ENCODE peak calls at places on chromosomes 13 and 19, in ten cellular contexts. W is left ventricle myocardium inferior; P is stimulated activated CD4-positive, alpha-beta T cell treated with anti-CD3 and anti-CD28 coated beads, Interleukin-15, amount 100 ng/mL, for 1 hour; C is NCI-H1105; H is body of pancreas; G is left cardiac atrium; Z is activated naive CD4-positive, alpha-beta T cell; V is foreskin fibroblast; A is M059J; Y is activated T-cell treated with anti-CD3 and anti-CD28 coated beads for 48 hours. B is an unnamed sample.

GRCh38 chr19:46678110-46678732 is 17.2 kb upstream of the DACT3 start:
- DNase-seq in W (no peak), P (peak; percentile 48), C (no peak), H (peak; percentile 18), G (peak; percentile 40), Z (no peak), V (no peak), A (no peak), Y (peak; percentile 63), B (peak; percentile 21)

GRCh38 chr13:113129921-113130750 is 7.5 kb downstream of the F10 start:
- DNase-seq in W (no peak), P (no peak), C (no peak), H (no peak), G (peak; percentile 66), Z (no peak), V (no peak), A (no peak), Y (no peak), B (no peak)

GRCh38 chr19:12065100-12065538 is 588 bp downstream of the ZNF844 start:
- DNase-seq in W (peak; percentile 22), P (peak; percentile 5), C (no peak), H (no peak), G (peak; percentile 32), Z (peak; percentile 28), V (peak; percentile 21), A (peak; percentile 55), Y (no peak), B (no peak)

GRCh38 chr13:21637296-21637695 is 33.3 kb upstream of the MICU2 start:
- DNase-seq in W (no peak), P (no peak), C (peak; percentile 76), H (peak; percentile 12), G (peak; percentile 29), Z (no peak), V (no peak), A (peak; percentile 88), Y (peak; percentile 17), B (peak; percentile 68)

GRCh38 chr19:19204181-19204580 is 967 bp upstream of the NR2C2AP start:
- DNase-seq in W (no peak), P (no peak), C (no peak), H (no peak), G (no peak), Z (no peak), V (no peak), A (no peak), Y (no peak), B (no peak)

GRCh38 chr19:5484398-5485285 is 29.4 kb downstream of the ZNRF4 start:
- DNase-seq in W (no peak), P (no peak), C (no peak), H (peak; percentile 57), G (no peak), Z (no peak), V (no peak), A (peak; percentile 36), Y (no peak), B (no peak)

GRCh38 chr13:113076681-113077401 is 28.8 kb upstream of the F7 start:
- DNase-seq in W (no peak), P (no peak), C (no peak), H (no peak), G (peak; percentile 16), Z (no peak), V (no peak), A (no peak), Y (no peak), B (no peak)

GRCh38 chr19:18507021-18507726 is 14.7 kb downstream of the ELL start:
- DNase-seq in W (peak; percentile 65), P (no peak), C (no peak), H (no peak), G (peak; percentile 53), Z (no peak), V (no peak), A (peak; percentile 69), Y (no peak), B (peak; percentile 39)

GRCh38 chr13:46185634-46186033 is 3.7 kb upstream of the LCP1 start:
- DNase-seq in W (no peak), P (no peak), C (no peak), H (no peak), G (no peak), Z (no peak), V (no peak), A (no peak), Y (no peak), B (no peak)

GRCh38 chr13:77697208-77698103 is at the start of gene SLAIN1:
- DNase-seq in W (peak; percentile 81), P (peak; percentile 71), C (peak; percentile 77), H (peak; percentile 87), G (peak; percentile 88), Z (peak; percentile 55), V (peak; percentile 2), A (peak; percentile 4), Y (peak; percentile 77), B (peak; percentile 64)

GRCh38 chr13:39347926-39348901 is 254.8 kb downstream of the LHFPL6 start:
- DNase-seq in W (peak; percentile 63), P (no peak), C (no peak), H (no peak), G (peak; percentile 42), Z (no peak), V (no peak), A (no peak), Y (no peak), B (no peak)

GRCh38 chr13:26254583-26255102 is 714 bp downstream of the CDK8 start:
- DNase-seq in W (peak; percentile 46), P (peak; percentile 23), C (no peak), H (peak; percentile 65), G (peak; percentile 58), Z (peak; percentile 6), V (peak; percentile 14), A (peak; percentile 61), Y (peak; percentile 33), B (peak; percentile 66)

GRCh38 chr13:91123456-91124127 is 223.9 kb upstream of the MIR17HG start:
- DNase-seq in W (no peak), P (no peak), C (no peak), H (no peak), G (no peak), Z (no peak), V (no peak), A (no peak), Y (no peak), B (peak; percentile 49)

GRCh38 chr13:108985166-108985565 is 355.8 kb downstream of the MYO16 start:
- DNase-seq in W (no peak), P (no peak), C (no peak), H (no peak), G (no peak), Z (no peak), V (no peak), A (peak; percentile 24), Y (no peak), B (no peak)

GRCh38 chr19:2652504-2653099 is 49.9 kb downstream of the GNG7 start:
- DNase-seq in W (no peak), P (no peak), C (no peak), H (no peak), G (no peak), Z (no peak), V (no peak), A (no peak), Y (no peak), B (no peak)

GRCh38 chr13:75907044-75907443 is 270.9 kb downstream of the LMO7 start:
- DNase-seq in W (no peak), P (no peak), C (no peak), H (no peak), G (no peak), Z (no peak), V (no peak), A (no peak), Y (no peak), B (no peak)

GRCh38 chr13:77545626-77546412 is 10.3 kb downstream of the SCEL start:
- DNase-seq in W (no peak), P (no peak), C (no peak), H (no peak), G (no peak), Z (no peak), V (no peak), A (no peak), Y (no peak), B (no peak)

GRCh38 chr13:19266979-19267378 is 85.4 kb upstream of the TUBA3C start:
- DNase-seq in W (no peak), P (no peak), C (no peak), H (no peak), G (no peak), Z (no peak), V (no peak), A (no peak), Y (no peak), B (peak; percentile 72)

GRCh38 chr13:27637289-27637626 is 15.6 kb downstream of the POLR1D start:
- DNase-seq in W (no peak), P (no peak), C (no peak), H (no peak), G (no peak), Z (no peak), V (no peak), A (no peak), Y (no peak), B (no peak)

GRCh38 chr13:18212873-18213272 is 968.8 kb downstream of the TUBA3C start:
- DNase-seq in W (no peak), P (no peak), C (no peak), H (peak; percentile 20), G (no peak), Z (no peak), V (peak; percentile 0), A (no peak), Y (no peak), B (peak; percentile 42)

GRCh38 chr19:46984077-46985010 is 35.3 kb upstream of the NPAS1 start:
- DNase-seq in W (peak; percentile 61), P (no peak), C (peak; percentile 75), H (no peak), G (no peak), Z (no peak), V (peak; percentile 81), A (peak; percentile 78), Y (no peak), B (no peak)

GRCh38 chr13:109385161-109385560 is 401.2 kb downstream of the IRS2 start:
- DNase-seq in W (no peak), P (no peak), C (no peak), H (no peak), G (no peak), Z (no peak), V (peak; percentile 38), A (peak; percentile 84), Y (no peak), B (no peak)

GRCh38 chr13:35530147-35530546 is 53.7 kb upstream of the MAB21L1 start:
- DNase-seq in W (peak; percentile 20), P (no peak), C (no peak), H (no peak), G (peak; percentile 37), Z (no peak), V (no peak), A (no peak), Y (no peak), B (no peak)

GRCh38 chr19:11399667-11400066 is 15.6 kb upstream of the EPOR start:
- DNase-seq in W (no peak), P (no peak), C (no peak), H (no peak), G (no peak), Z (no peak), V (no peak), A (no peak), Y (no peak), B (no peak)

GRCh38 chr13:104473936-104474335 is 1407.7 kb upstream of the SLC10A2 start:
- DNase-seq in W (no peak), P (no peak), C (no peak), H (no peak), G (no peak), Z (no peak), V (no peak), A (no peak), Y (no peak), B (no peak)

GRCh38 chr13:113658836-113659235 is 838 bp upstream of the ATP4B start:
- DNase-seq in W (peak; percentile 0), P (no peak), C (no peak), H (no peak), G (no peak), Z (no peak), V (no peak), A (no peak), Y (no peak), B (no peak)

GRCh38 chr19:11247934-11248333 is 8.5 kb downstream of the ANGPTL8 start:
- DNase-seq in W (no peak), P (no peak), C (no peak), H (no peak), G (no peak), Z (no peak), V (no peak), A (no peak), Y (no peak), B (no peak)

GRCh38 chr13:27200413-27201066 is 28.9 kb upstream of the USP12 start:
- DNase-seq in W (no peak), P (no peak), C (no peak), H (no peak), G (no peak), Z (no peak), V (no peak), A (peak; percentile 58), Y (no peak), B (no peak)

B was measured in KBM-7.